ENCODE peak calls at places on chromosomes 7 and 10, in ten cellular contexts. One of them, this sample, is unnamed.

GRCh38 chr7:115007751-115008150 is 85.9 kb downstream of the MDFIC start:
- DNase-seq in DMS53: no peak
- DNase-seq in AG04450: no peak
- DNase-seq in stimulated activated CD4-positive, alpha-beta T cell treated with anti-CD3 and anti-CD28 coated beads, Interleukin-12 subunit alpha, Interleukin-12 subunit beta, amount 100 ng/mL, for 4 hours: no peak
- DNase-seq in amniotic stem cell: no peak
- DNase-seq in astrocyte of the hippocampus: no peak
- DNase-seq in BJ: no peak
- DNase-seq in ecto neural progenitor cell: no peak
- DNase-seq in SJCRH30: no peak
- DNase-seq in fibroblast of the conjunctiva: no peak
- DNase-seq in this sample: no peak

GRCh38 chr7:140059288-140060242 is 3.2 kb downstream of the PARP12 start:
- DNase-seq in DMS53: peak
- DNase-seq in AG04450: peak
- DNase-seq in stimulated activated CD4-positive, alpha-beta T cell treated with anti-CD3 and anti-CD28 coated beads, Interleukin-12 subunit alpha, Interleukin-12 subunit beta, amount 100 ng/mL, for 4 hours: peak
- DNase-seq in amniotic stem cell: peak
- DNase-seq in astrocyte of the hippocampus: peak
- DNase-seq in BJ: no peak
- DNase-seq in ecto neural progenitor cell: no peak
- DNase-seq in SJCRH30: peak
- DNase-seq in fibroblast of the conjunctiva: peak
- DNase-seq in this sample: no peak

GRCh38 chr10:103451871-103452713 is at the start of gene CALHM2:
- DNase-seq in DMS53: peak
- DNase-seq in AG04450: no peak
- DNase-seq in stimulated activated CD4-positive, alpha-beta T cell treated with anti-CD3 and anti-CD28 coated beads, Interleukin-12 subunit alpha, Interleukin-12 subunit beta, amount 100 ng/mL, for 4 hours: peak
- DNase-seq in amniotic stem cell: peak
- DNase-seq in astrocyte of the hippocampus: peak
- DNase-seq in BJ: no peak
- DNase-seq in ecto neural progenitor cell: peak
- DNase-seq in SJCRH30: peak
- DNase-seq in fibroblast of the conjunctiva: no peak
- DNase-seq in this sample: peak

GRCh38 chr7:21054427-21055133 is 267.9 kb upstream of the SP8 start:
- DNase-seq in DMS53: no peak
- DNase-seq in AG04450: no peak
- DNase-seq in stimulated activated CD4-positive, alpha-beta T cell treated with anti-CD3 and anti-CD28 coated beads, Interleukin-12 subunit alpha, Interleukin-12 subunit beta, amount 100 ng/mL, for 4 hours: no peak
- DNase-seq in amniotic stem cell: no peak
- DNase-seq in astrocyte of the hippocampus: peak
- DNase-seq in BJ: no peak
- DNase-seq in ecto neural progenitor cell: no peak
- DNase-seq in SJCRH30: no peak
- DNase-seq in fibroblast of the conjunctiva: no peak
- DNase-seq in this sample: no peak

GRCh38 chr7:71616217-71616616 is 484.3 kb downstream of the GALNT17 start:
- DNase-seq in DMS53: no peak
- DNase-seq in AG04450: no peak
- DNase-seq in stimulated activated CD4-positive, alpha-beta T cell treated with anti-CD3 and anti-CD28 coated beads, Interleukin-12 subunit alpha, Interleukin-12 subunit beta, amount 100 ng/mL, for 4 hours: no peak
- DNase-seq in amniotic stem cell: no peak
- DNase-seq in astrocyte of the hippocampus: no peak
- DNase-seq in BJ: no peak
- DNase-seq in ecto neural progenitor cell: no peak
- DNase-seq in SJCRH30: no peak
- DNase-seq in fibroblast of the conjunctiva: no peak
- DNase-seq in this sample: no peak

GRCh38 chr10:132570771-132571564 is 33.4 kb downstream of the INPP5A start:
- DNase-seq in DMS53: no peak
- DNase-seq in AG04450: no peak
- DNase-seq in stimulated activated CD4-positive, alpha-beta T cell treated with anti-CD3 and anti-CD28 coated beads, Interleukin-12 subunit alpha, Interleukin-12 subunit beta, amount 100 ng/mL, for 4 hours: no peak
- DNase-seq in amniotic stem cell: no peak
- DNase-seq in astrocyte of the hippocampus: no peak
- DNase-seq in BJ: no peak
- DNase-seq in ecto neural progenitor cell: no peak
- DNase-seq in SJCRH30: no peak
- DNase-seq in fibroblast of the conjunctiva: no peak
- DNase-seq in this sample: peak

GRCh38 chr7:137658194-137658900 is 188.4 kb downstream of the DGKI start:
- DNase-seq in DMS53: no peak
- DNase-seq in AG04450: no peak
- DNase-seq in stimulated activated CD4-positive, alpha-beta T cell treated with anti-CD3 and anti-CD28 coated beads, Interleukin-12 subunit alpha, Interleukin-12 subunit beta, amount 100 ng/mL, for 4 hours: no peak
- DNase-seq in amniotic stem cell: no peak
- DNase-seq in astrocyte of the hippocampus: no peak
- DNase-seq in BJ: no peak
- DNase-seq in ecto neural progenitor cell: no peak
- DNase-seq in SJCRH30: no peak
- DNase-seq in fibroblast of the conjunctiva: no peak
- DNase-seq in this sample: no peak

GRCh38 chr10:92573091-92573797 is 649 bp downstream of the IDE start:
- DNase-seq in DMS53: peak
- DNase-seq in AG04450: no peak
- DNase-seq in stimulated activated CD4-positive, alpha-beta T cell treated with anti-CD3 and anti-CD28 coated beads, Interleukin-12 subunit alpha, Interleukin-12 subunit beta, amount 100 ng/mL, for 4 hours: no peak
- DNase-seq in amniotic stem cell: no peak
- DNase-seq in astrocyte of the hippocampus: peak
- DNase-seq in BJ: no peak
- DNase-seq in ecto neural progenitor cell: no peak
- DNase-seq in SJCRH30: peak
- DNase-seq in fibroblast of the conjunctiva: no peak
- DNase-seq in this sample: peak

GRCh38 chr7:6226194-6226799 is 46.1 kb downstream of the CYTH3 start:
- DNase-seq in DMS53: no peak
- DNase-seq in AG04450: peak
- DNase-seq in stimulated activated CD4-positive, alpha-beta T cell treated with anti-CD3 and anti-CD28 coated beads, Interleukin-12 subunit alpha, Interleukin-12 subunit beta, amount 100 ng/mL, for 4 hours: no peak
- DNase-seq in amniotic stem cell: no peak
- DNase-seq in astrocyte of the hippocampus: no peak
- DNase-seq in BJ: peak
- DNase-seq in ecto neural progenitor cell: no peak
- DNase-seq in SJCRH30: no peak
- DNase-seq in fibroblast of the conjunctiva: no peak
- DNase-seq in this sample: no peak

GRCh38 chr10:51770719-51771118 is 71.3 kb upstream of the CSTF2T start:
- DNase-seq in DMS53: peak
- DNase-seq in AG04450: no peak
- DNase-seq in stimulated activated CD4-positive, alpha-beta T cell treated with anti-CD3 and anti-CD28 coated beads, Interleukin-12 subunit alpha, Interleukin-12 subunit beta, amount 100 ng/mL, for 4 hours: no peak
- DNase-seq in amniotic stem cell: no peak
- DNase-seq in astrocyte of the hippocampus: no peak
- DNase-seq in BJ: no peak
- DNase-seq in ecto neural progenitor cell: no peak
- DNase-seq in SJCRH30: no peak
- DNase-seq in fibroblast of the conjunctiva: peak
- DNase-seq in this sample: no peak

GRCh38 chr10:80541144-80541750 is 3.5 kb downstream of the SH2D4B start:
- DNase-seq in DMS53: no peak
- DNase-seq in AG04450: no peak
- DNase-seq in stimulated activated CD4-positive, alpha-beta T cell treated with anti-CD3 and anti-CD28 coated beads, Interleukin-12 subunit alpha, Interleukin-12 subunit beta, amount 100 ng/mL, for 4 hours: no peak
- DNase-seq in amniotic stem cell: no peak
- DNase-seq in astrocyte of the hippocampus: no peak
- DNase-seq in BJ: no peak
- DNase-seq in ecto neural progenitor cell: no peak
- DNase-seq in SJCRH30: no peak
- DNase-seq in fibroblast of the conjunctiva: no peak
- DNase-seq in this sample: peak

GRCh38 chr7:143408686-143409551 is at the start of gene EPHA1:
- DNase-seq in DMS53: peak
- DNase-seq in AG04450: no peak
- DNase-seq in stimulated activated CD4-positive, alpha-beta T cell treated with anti-CD3 and anti-CD28 coated beads, Interleukin-12 subunit alpha, Interleukin-12 subunit beta, amount 100 ng/mL, for 4 hours: peak
- DNase-seq in amniotic stem cell: no peak
- DNase-seq in astrocyte of the hippocampus: no peak
- DNase-seq in BJ: no peak
- DNase-seq in ecto neural progenitor cell: peak
- DNase-seq in SJCRH30: no peak
- DNase-seq in fibroblast of the conjunctiva: no peak
- DNase-seq in this sample: peak

GRCh38 chr7:83060218-83060617 is 102.5 kb downstream of the PCLO start:
- DNase-seq in DMS53: peak
- DNase-seq in AG04450: no peak
- DNase-seq in stimulated activated CD4-positive, alpha-beta T cell treated with anti-CD3 and anti-CD28 coated beads, Interleukin-12 subunit alpha, Interleukin-12 subunit beta, amount 100 ng/mL, for 4 hours: no peak
- DNase-seq in amniotic stem cell: no peak
- DNase-seq in astrocyte of the hippocampus: no peak
- DNase-seq in BJ: no peak
- DNase-seq in ecto neural progenitor cell: no peak
- DNase-seq in SJCRH30: peak
- DNase-seq in fibroblast of the conjunctiva: no peak
- DNase-seq in this sample: peak

GRCh38 chr7:19701471-19701870 is 7.4 kb downstream of the POLR1F start:
- DNase-seq in DMS53: peak
- DNase-seq in AG04450: no peak
- DNase-seq in stimulated activated CD4-positive, alpha-beta T cell treated with anti-CD3 and anti-CD28 coated beads, Interleukin-12 subunit alpha, Interleukin-12 subunit beta, amount 100 ng/mL, for 4 hours: no peak
- DNase-seq in amniotic stem cell: no peak
- DNase-seq in astrocyte of the hippocampus: no peak
- DNase-seq in BJ: no peak
- DNase-seq in ecto neural progenitor cell: no peak
- DNase-seq in SJCRH30: no peak
- DNase-seq in fibroblast of the conjunctiva: no peak
- DNase-seq in this sample: no peak

GRCh38 chr10:70722820-70723424 is 50.6 kb downstream of the ADAMTS14 start:
- DNase-seq in DMS53: no peak
- DNase-seq in AG04450: no peak
- DNase-seq in stimulated activated CD4-positive, alpha-beta T cell treated with anti-CD3 and anti-CD28 coated beads, Interleukin-12 subunit alpha, Interleukin-12 subunit beta, amount 100 ng/mL, for 4 hours: no peak
- DNase-seq in amniotic stem cell: no peak
- DNase-seq in astrocyte of the hippocampus: peak
- DNase-seq in BJ: peak
- DNase-seq in ecto neural progenitor cell: no peak
- DNase-seq in SJCRH30: no peak
- DNase-seq in fibroblast of the conjunctiva: peak
- DNase-seq in this sample: peak

GRCh38 chr7:801940-802364 is 30.3 kb upstream of the SUN1 start:
- DNase-seq in DMS53: peak
- DNase-seq in AG04450: no peak
- DNase-seq in stimulated activated CD4-positive, alpha-beta T cell treated with anti-CD3 and anti-CD28 coated beads, Interleukin-12 subunit alpha, Interleukin-12 subunit beta, amount 100 ng/mL, for 4 hours: no peak
- DNase-seq in amniotic stem cell: no peak
- DNase-seq in astrocyte of the hippocampus: peak
- DNase-seq in BJ: no peak
- DNase-seq in ecto neural progenitor cell: no peak
- DNase-seq in SJCRH30: peak
- DNase-seq in fibroblast of the conjunctiva: no peak
- DNase-seq in this sample: no peak

GRCh38 chr10:27464993-27465392 is 39.1 kb upstream of the RAB18 start:
- DNase-seq in DMS53: no peak
- DNase-seq in AG04450: no peak
- DNase-seq in stimulated activated CD4-positive, alpha-beta T cell treated with anti-CD3 and anti-CD28 coated beads, Interleukin-12 subunit alpha, Interleukin-12 subunit beta, amount 100 ng/mL, for 4 hours: no peak
- DNase-seq in amniotic stem cell: no peak
- DNase-seq in astrocyte of the hippocampus: no peak
- DNase-seq in BJ: no peak
- DNase-seq in ecto neural progenitor cell: no peak
- DNase-seq in SJCRH30: no peak
- DNase-seq in fibroblast of the conjunctiva: no peak
- DNase-seq in this sample: no peak

GRCh38 chr7:7181519-7182155 is 707 bp upstream of the C1GALT1 start:
- DNase-seq in DMS53: peak
- DNase-seq in AG04450: no peak
- DNase-seq in stimulated activated CD4-positive, alpha-beta T cell treated with anti-CD3 and anti-CD28 coated beads, Interleukin-12 subunit alpha, Interleukin-12 subunit beta, amount 100 ng/mL, for 4 hours: peak
- DNase-seq in amniotic stem cell: no peak
- DNase-seq in astrocyte of the hippocampus: peak
- DNase-seq in BJ: no peak
- DNase-seq in ecto neural progenitor cell: no peak
- DNase-seq in SJCRH30: peak
- DNase-seq in fibroblast of the conjunctiva: no peak
- DNase-seq in this sample: no peak

GRCh38 chr7:149283321-149283720 is 21.3 kb downstream of the ZNF783 start:
- DNase-seq in DMS53: no peak
- DNase-seq in AG04450: no peak
- DNase-seq in stimulated activated CD4-positive, alpha-beta T cell treated with anti-CD3 and anti-CD28 coated beads, Interleukin-12 subunit alpha, Interleukin-12 subunit beta, amount 100 ng/mL, for 4 hours: no peak
- DNase-seq in amniotic stem cell: no peak
- DNase-seq in astrocyte of the hippocampus: no peak
- DNase-seq in BJ: no peak
- DNase-seq in ecto neural progenitor cell: no peak
- DNase-seq in SJCRH30: no peak
- DNase-seq in fibroblast of the conjunctiva: no peak
- DNase-seq in this sample: no peak

GRCh38 chr7:132738254-132738653 is 162.0 kb upstream of the PLXNA4 start:
- DNase-seq in DMS53: no peak
- DNase-seq in AG04450: peak
- DNase-seq in stimulated activated CD4-positive, alpha-beta T cell treated with anti-CD3 and anti-CD28 coated beads, Interleukin-12 subunit alpha, Interleukin-12 subunit beta, amount 100 ng/mL, for 4 hours: no peak
- DNase-seq in amniotic stem cell: peak
- DNase-seq in astrocyte of the hippocampus: peak
- DNase-seq in BJ: peak
- DNase-seq in ecto neural progenitor cell: no peak
- DNase-seq in SJCRH30: no peak
- DNase-seq in fibroblast of the conjunctiva: peak
- DNase-seq in this sample: no peak

GRCh38 chr10:113187066-113187777 is 237.2 kb downstream of the TCF7L2 start:
- DNase-seq in DMS53: no peak
- DNase-seq in AG04450: no peak
- DNase-seq in stimulated activated CD4-positive, alpha-beta T cell treated with anti-CD3 and anti-CD28 coated beads, Interleukin-12 subunit alpha, Interleukin-12 subunit beta, amount 100 ng/mL, for 4 hours: no peak
- DNase-seq in amniotic stem cell: no peak
- DNase-seq in astrocyte of the hippocampus: peak
- DNase-seq in BJ: no peak
- DNase-seq in ecto neural progenitor cell: no peak
- DNase-seq in SJCRH30: peak
- DNase-seq in fibroblast of the conjunctiva: no peak
- DNase-seq in this sample: peak

GRCh38 chr7:94182066-94182465 is 177.9 kb upstream of the BET1 start:
- DNase-seq in DMS53: no peak
- DNase-seq in AG04450: peak
- DNase-seq in stimulated activated CD4-positive, alpha-beta T cell treated with anti-CD3 and anti-CD28 coated beads, Interleukin-12 subunit alpha, Interleukin-12 subunit beta, amount 100 ng/mL, for 4 hours: no peak
- DNase-seq in amniotic stem cell: peak
- DNase-seq in astrocyte of the hippocampus: peak
- DNase-seq in BJ: no peak
- DNase-seq in ecto neural progenitor cell: no peak
- DNase-seq in SJCRH30: peak
- DNase-seq in fibroblast of the conjunctiva: peak
- DNase-seq in this sample: peak

GRCh38 chr10:67678335-67678974 is 17.5 kb downstream of the CTNNA3 start:
- DNase-seq in DMS53: no peak
- DNase-seq in AG04450: no peak
- DNase-seq in stimulated activated CD4-positive, alpha-beta T cell treated with anti-CD3 and anti-CD28 coated beads, Interleukin-12 subunit alpha, Interleukin-12 subunit beta, amount 100 ng/mL, for 4 hours: no peak
- DNase-seq in amniotic stem cell: no peak
- DNase-seq in astrocyte of the hippocampus: no peak
- DNase-seq in BJ: no peak
- DNase-seq in ecto neural progenitor cell: no peak
- DNase-seq in SJCRH30: no peak
- DNase-seq in fibroblast of the conjunctiva: no peak
- DNase-seq in this sample: no peak

GRCh38 chr7:22900101-22900500 is 77.5 kb upstream of the TOMM7 start:
- DNase-seq in DMS53: no peak
- DNase-seq in AG04450: no peak
- DNase-seq in stimulated activated CD4-positive, alpha-beta T cell treated with anti-CD3 and anti-CD28 coated beads, Interleukin-12 subunit alpha, Interleukin-12 subunit beta, amount 100 ng/mL, for 4 hours: no peak
- DNase-seq in amniotic stem cell: no peak
- DNase-seq in astrocyte of the hippocampus: no peak
- DNase-seq in BJ: no peak
- DNase-seq in ecto neural progenitor cell: no peak
- DNase-seq in SJCRH30: no peak
- DNase-seq in fibroblast of the conjunctiva: no peak
- DNase-seq in this sample: no peak

GRCh38 chr7:55048221-55048859 is 29.5 kb downstream of the EGFR start:
- DNase-seq in DMS53: no peak
- DNase-seq in AG04450: no peak
- DNase-seq in stimulated activated CD4-positive, alpha-beta T cell treated with anti-CD3 and anti-CD28 coated beads, Interleukin-12 subunit alpha, Interleukin-12 subunit beta, amount 100 ng/mL, for 4 hours: no peak
- DNase-seq in amniotic stem cell: no peak
- DNase-seq in astrocyte of the hippocampus: no peak
- DNase-seq in BJ: no peak
- DNase-seq in ecto neural progenitor cell: no peak
- DNase-seq in SJCRH30: peak
- DNase-seq in fibroblast of the conjunctiva: no peak
- DNase-seq in this sample: no peak

GRCh38 chr7:29866490-29866930 is 60.2 kb downstream of the WIPF3 start:
- DNase-seq in DMS53: no peak
- DNase-seq in AG04450: no peak
- DNase-seq in stimulated activated CD4-positive, alpha-beta T cell treated with anti-CD3 and anti-CD28 coated beads, Interleukin-12 subunit alpha, Interleukin-12 subunit beta, amount 100 ng/mL, for 4 hours: no peak
- DNase-seq in amniotic stem cell: no peak
- DNase-seq in astrocyte of the hippocampus: peak
- DNase-seq in BJ: no peak
- DNase-seq in ecto neural progenitor cell: no peak
- DNase-seq in SJCRH30: no peak
- DNase-seq in fibroblast of the conjunctiva: no peak
- DNase-seq in this sample: no peak

GRCh38 chr10:82377608-82378007 is 502.6 kb downstream of the NRG3 start:
- DNase-seq in DMS53: peak
- DNase-seq in AG04450: no peak
- DNase-seq in stimulated activated CD4-positive, alpha-beta T cell treated with anti-CD3 and anti-CD28 coated beads, Interleukin-12 subunit alpha, Interleukin-12 subunit beta, amount 100 ng/mL, for 4 hours: no peak
- DNase-seq in amniotic stem cell: no peak
- DNase-seq in astrocyte of the hippocampus: peak
- DNase-seq in BJ: no peak
- DNase-seq in ecto neural progenitor cell: no peak
- DNase-seq in SJCRH30: peak
- DNase-seq in fibroblast of the conjunctiva: no peak
- DNase-seq in this sample: peak

GRCh38 chr10:4767033-4767814 is 58.8 kb upstream of the AKR1E2 start:
- DNase-seq in DMS53: peak
- DNase-seq in AG04450: no peak
- DNase-seq in stimulated activated CD4-positive, alpha-beta T cell treated with anti-CD3 and anti-CD28 coated beads, Interleukin-12 subunit alpha, Interleukin-12 subunit beta, amount 100 ng/mL, for 4 hours: no peak
- DNase-seq in amniotic stem cell: no peak
- DNase-seq in astrocyte of the hippocampus: peak
- DNase-seq in BJ: no peak
- DNase-seq in ecto neural progenitor cell: no peak
- DNase-seq in SJCRH30: peak
- DNase-seq in fibroblast of the conjunctiva: peak
- DNase-seq in this sample: no peak